ENCODE peak calls at places on chromosomes 11 and 22, in four cellular contexts. R, M, X and K are unnamed samples.
A peak's percentile ranks its signal among the peaks of the same experiment; 100 is the strongest.

GRCh38 chr11:123202723-123203122 is 7.7 kb upstream of the CLMP start:
- DNase-seq in R (no peak), M (no peak), X (no peak), K (no peak)

GRCh38 chr11:70423523-70424505 is 25.5 kb downstream of the CTTN start:
- DNase-seq in R (no peak), M (no peak), X (peak; percentile 86), K (peak; percentile 95)

GRCh38 chr11:2369896-2370295 is 7.2 kb upstream of the CD81 start:
- DNase-seq in R (no peak), M (no peak), X (no peak), K (no peak)

GRCh38 chr11:2834893-2835767 is 50.4 kb downstream of the CDKN1C start:
- DNase-seq in R (peak; percentile 71), M (no peak), X (no peak), K (peak; percentile 73)

GRCh38 chr11:11701070-11701469 is 79.3 kb upstream of the GALNT18 start:
- DNase-seq in R (no peak), M (no peak), X (peak; percentile 15), K (peak; percentile 16)

GRCh38 chr22:28711820-28712777 is 29.5 kb downstream of the CHEK2 start:
- DNase-seq in R (no peak), M (no peak), X (peak; percentile 74), K (peak; percentile 75)

GRCh38 chr22:32619614-32620426 is 145.2 kb downstream of the FBXO7 start:
- DNase-seq in R (peak; percentile 63), M (no peak), X (peak; percentile 34), K (peak; percentile 77)

GRCh38 chr11:83159901-83160865 is 3.3 kb downstream of the PCF11 start:
- DNase-seq in R (no peak), M (no peak), X (peak; percentile 8), K (peak; percentile 18)

GRCh38 chr11:120563698-120564572 is 52.4 kb downstream of the GRIK4 start:
- DNase-seq in R (peak; percentile 72), M (peak; percentile 69), X (no peak), K (peak; percentile 77)

GRCh38 chr11:119764108-119764874 is 35.3 kb upstream of the NECTIN1 start:
- DNase-seq in R (no peak), M (no peak), X (peak; percentile 34), K (peak; percentile 85)

GRCh38 chr11:129569007-129569406 is 193.4 kb downstream of the BARX2 start:
- DNase-seq in R (no peak), M (no peak), X (no peak), K (no peak)

GRCh38 chr11:14384338-14384737 is 25.4 kb upstream of the RRAS2 start:
- DNase-seq in R (no peak), M (no peak), X (no peak), K (no peak)

GRCh38 chr11:8803973-8804372 is 107.0 kb upstream of the AKIP1 start:
- DNase-seq in R (no peak), M (no peak), X (no peak), K (no peak)

GRCh38 chr22:46827072-46827780 is 64.8 kb downstream of the TBC1D22A start:
- DNase-seq in R (no peak), M (no peak), X (no peak), K (no peak)

GRCh38 chr11:128603752-128604472 is 16.6 kb upstream of the ETS1 start:
- DNase-seq in R (no peak), M (no peak), X (no peak), K (no peak)